ENCODE peak calls at places on chromosomes 2 and 18, in five cellular contexts. One of them, this sample, is unnamed.

GRCh38 chr2:187117483-187117882 is 268.5 kb upstream of the ZSWIM2 start:
- DNase-seq in NCI-H2171 treated with DMSO at 0.1 percent for 48 hours: no peak
- DNase-seq in progenitor cell of endocrine pancreas: no peak
- DNase-seq in AML-193: no peak
- DNase-seq in fibroblast of lung: peak; percentile 3
- DNase-seq in this sample: no peak

GRCh38 chr2:238251986-238252385 is 12.1 kb upstream of the HES6 start:
- DNase-seq in NCI-H2171 treated with DMSO at 0.1 percent for 48 hours: no peak
- DNase-seq in progenitor cell of endocrine pancreas: no peak
- DNase-seq in AML-193: no peak
- DNase-seq in fibroblast of lung: no peak
- DNase-seq in this sample: no peak

GRCh38 chr18:69658137-69658536 is 257.4 kb downstream of the DOK6 start:
- DNase-seq in NCI-H2171 treated with DMSO at 0.1 percent for 48 hours: no peak
- DNase-seq in progenitor cell of endocrine pancreas: no peak
- DNase-seq in AML-193: no peak
- DNase-seq in fibroblast of lung: no peak
- DNase-seq in this sample: no peak

GRCh38 chr2:220096406-220096805 is 469.0 kb downstream of the SLC4A3 start:
- DNase-seq in NCI-H2171 treated with DMSO at 0.1 percent for 48 hours: no peak
- DNase-seq in progenitor cell of endocrine pancreas: no peak
- DNase-seq in AML-193: no peak
- DNase-seq in fibroblast of lung: peak; percentile 65
- DNase-seq in this sample: no peak

GRCh38 chr2:41038408-41038807 is 586.5 kb upstream of the SLC8A1 start:
- DNase-seq in NCI-H2171 treated with DMSO at 0.1 percent for 48 hours: no peak
- DNase-seq in progenitor cell of endocrine pancreas: no peak
- DNase-seq in AML-193: no peak
- DNase-seq in fibroblast of lung: peak; percentile 22
- DNase-seq in this sample: no peak

GRCh38 chr2:216142540-216142939 is 33.4 kb downstream of the XRCC5 start:
- DNase-seq in NCI-H2171 treated with DMSO at 0.1 percent for 48 hours: peak; percentile 42
- DNase-seq in progenitor cell of endocrine pancreas: no peak
- DNase-seq in AML-193: no peak
- DNase-seq in fibroblast of lung: peak; percentile 91
- DNase-seq in this sample: no peak

GRCh38 chr2:157628282-157628531 is 457 bp downstream of the ACVR1C start:
- DNase-seq in NCI-H2171 treated with DMSO at 0.1 percent for 48 hours: no peak
- DNase-seq in progenitor cell of endocrine pancreas: no peak
- DNase-seq in AML-193: no peak
- DNase-seq in fibroblast of lung: no peak
- DNase-seq in this sample: no peak

GRCh38 chr2:217494572-217494971 is 508.2 kb downstream of the TNS1 start:
- DNase-seq in NCI-H2171 treated with DMSO at 0.1 percent for 48 hours: no peak
- DNase-seq in progenitor cell of endocrine pancreas: no peak
- DNase-seq in AML-193: peak; percentile 91
- DNase-seq in fibroblast of lung: no peak
- DNase-seq in this sample: no peak

GRCh38 chr2:226478121-226478809 is 321.4 kb downstream of the IRS1 start:
- DNase-seq in NCI-H2171 treated with DMSO at 0.1 percent for 48 hours: no peak
- DNase-seq in progenitor cell of endocrine pancreas: no peak
- DNase-seq in AML-193: no peak
- DNase-seq in fibroblast of lung: peak; percentile 97
- DNase-seq in this sample: no peak

GRCh38 chr2:61759718-61760117 is 94.1 kb downstream of the FAM161A start:
- DNase-seq in NCI-H2171 treated with DMSO at 0.1 percent for 48 hours: no peak
- DNase-seq in progenitor cell of endocrine pancreas: no peak
- DNase-seq in AML-193: no peak
- DNase-seq in fibroblast of lung: peak; percentile 65
- DNase-seq in this sample: no peak

GRCh38 chr2:26577442-26578433 is 63.4 kb downstream of the CIB4 start:
- DNase-seq in NCI-H2171 treated with DMSO at 0.1 percent for 48 hours: peak; percentile 77
- DNase-seq in progenitor cell of endocrine pancreas: peak; percentile 60
- DNase-seq in AML-193: peak; percentile 56
- DNase-seq in fibroblast of lung: peak; percentile 45
- DNase-seq in this sample: no peak

GRCh38 chr2:241926541-241927311 is 57.2 kb downstream of the RTP5 start:
- DNase-seq in NCI-H2171 treated with DMSO at 0.1 percent for 48 hours: no peak
- DNase-seq in progenitor cell of endocrine pancreas: no peak
- DNase-seq in AML-193: no peak
- DNase-seq in fibroblast of lung: no peak
- DNase-seq in this sample: no peak

GRCh38 chr18:73939391-73939790 is 208.2 kb downstream of the FBXO15 start:
- DNase-seq in NCI-H2171 treated with DMSO at 0.1 percent for 48 hours: no peak
- DNase-seq in progenitor cell of endocrine pancreas: no peak
- DNase-seq in AML-193: no peak
- DNase-seq in fibroblast of lung: no peak
- DNase-seq in this sample: no peak

GRCh38 chr2:11726384-11726783 is 20.0 kb upstream of the LPIN1 start:
- DNase-seq in NCI-H2171 treated with DMSO at 0.1 percent for 48 hours: peak; percentile 69
- DNase-seq in progenitor cell of endocrine pancreas: no peak
- DNase-seq in AML-193: no peak
- DNase-seq in fibroblast of lung: no peak
- DNase-seq in this sample: no peak

GRCh38 chr2:24883946-24884345 is 36.1 kb downstream of the ADCY3 start:
- DNase-seq in NCI-H2171 treated with DMSO at 0.1 percent for 48 hours: peak; percentile 89
- DNase-seq in progenitor cell of endocrine pancreas: no peak
- DNase-seq in AML-193: no peak
- DNase-seq in fibroblast of lung: peak; percentile 19
- DNase-seq in this sample: no peak

GRCh38 chr2:161983896-161984295 is 90.1 kb downstream of the DPP4 start:
- DNase-seq in NCI-H2171 treated with DMSO at 0.1 percent for 48 hours: no peak
- DNase-seq in progenitor cell of endocrine pancreas: no peak
- DNase-seq in AML-193: no peak
- DNase-seq in fibroblast of lung: peak; percentile 22
- DNase-seq in this sample: no peak

GRCh38 chr2:27150639-27151230 is 1.9 kb downstream of the TCF23 start:
- DNase-seq in NCI-H2171 treated with DMSO at 0.1 percent for 48 hours: no peak
- DNase-seq in progenitor cell of endocrine pancreas: no peak
- DNase-seq in AML-193: no peak
- DNase-seq in fibroblast of lung: no peak
- DNase-seq in this sample: no peak

GRCh38 chr2:224584111-224584764 is 925 bp downstream of the CUL3 start:
- DNase-seq in NCI-H2171 treated with DMSO at 0.1 percent for 48 hours: no peak
- DNase-seq in progenitor cell of endocrine pancreas: no peak
- DNase-seq in AML-193: peak; percentile 61
- DNase-seq in fibroblast of lung: peak; percentile 53
- DNase-seq in this sample: no peak

GRCh38 chr18:38545071-38545470 is 979.5 kb upstream of the CELF4 start:
- DNase-seq in NCI-H2171 treated with DMSO at 0.1 percent for 48 hours: no peak
- DNase-seq in progenitor cell of endocrine pancreas: no peak
- DNase-seq in AML-193: peak; percentile 10
- DNase-seq in fibroblast of lung: no peak
- DNase-seq in this sample: no peak

GRCh38 chr18:46481847-46482245 is 175.2 kb downstream of the LOXHD1 start:
- DNase-seq in NCI-H2171 treated with DMSO at 0.1 percent for 48 hours: no peak
- DNase-seq in progenitor cell of endocrine pancreas: no peak
- DNase-seq in AML-193: no peak
- DNase-seq in fibroblast of lung: peak; percentile 45
- DNase-seq in this sample: no peak

GRCh38 chr2:127411609-127412370 is 6.4 kb upstream of the PROC start:
- DNase-seq in NCI-H2171 treated with DMSO at 0.1 percent for 48 hours: peak; percentile 44
- DNase-seq in progenitor cell of endocrine pancreas: no peak
- DNase-seq in AML-193: peak; percentile 41
- DNase-seq in fibroblast of lung: no peak
- DNase-seq in this sample: no peak

GRCh38 chr2:8371653-8372052 is 310.2 kb upstream of the ID2 start:
- DNase-seq in NCI-H2171 treated with DMSO at 0.1 percent for 48 hours: no peak
- DNase-seq in progenitor cell of endocrine pancreas: no peak
- DNase-seq in AML-193: no peak
- DNase-seq in fibroblast of lung: no peak
- DNase-seq in this sample: no peak

GRCh38 chr2:216987176-216987809 is 127.4 kb upstream of the TNP1 start:
- DNase-seq in NCI-H2171 treated with DMSO at 0.1 percent for 48 hours: no peak
- DNase-seq in progenitor cell of endocrine pancreas: no peak
- DNase-seq in AML-193: no peak
- DNase-seq in fibroblast of lung: no peak
- DNase-seq in this sample: no peak

GRCh38 chr2:213995400-213996105 is 415.3 kb upstream of the VWC2L start:
- DNase-seq in NCI-H2171 treated with DMSO at 0.1 percent for 48 hours: no peak
- DNase-seq in progenitor cell of endocrine pancreas: no peak
- DNase-seq in AML-193: no peak
- DNase-seq in fibroblast of lung: peak; percentile 95
- DNase-seq in this sample: peak; percentile 36

GRCh38 chr18:3886575-3887322 is 436.8 kb downstream of the TGIF1 start:
- DNase-seq in NCI-H2171 treated with DMSO at 0.1 percent for 48 hours: no peak
- DNase-seq in progenitor cell of endocrine pancreas: no peak
- DNase-seq in AML-193: no peak
- DNase-seq in fibroblast of lung: no peak
- DNase-seq in this sample: no peak

GRCh38 chr18:59902180-59902992 is 2.6 kb downstream of the PMAIP1 start:
- DNase-seq in NCI-H2171 treated with DMSO at 0.1 percent for 48 hours: no peak
- DNase-seq in progenitor cell of endocrine pancreas: no peak
- DNase-seq in AML-193: no peak
- DNase-seq in fibroblast of lung: peak; percentile 95
- DNase-seq in this sample: no peak

GRCh38 chr2:241701155-241701404 is 759 bp upstream of the ING5 start:
- DNase-seq in NCI-H2171 treated with DMSO at 0.1 percent for 48 hours: peak; percentile 81
- DNase-seq in progenitor cell of endocrine pancreas: no peak
- DNase-seq in AML-193: peak; percentile 87
- DNase-seq in fibroblast of lung: no peak
- DNase-seq in this sample: peak; percentile 22

GRCh38 chr2:176494949-176495353 is 225.7 kb downstream of the MTX2 start:
- DNase-seq in NCI-H2171 treated with DMSO at 0.1 percent for 48 hours: no peak
- DNase-seq in progenitor cell of endocrine pancreas: no peak
- DNase-seq in AML-193: peak; percentile 87
- DNase-seq in fibroblast of lung: no peak
- DNase-seq in this sample: no peak

GRCh38 chr18:54616220-54616848 is 25.3 kb downstream of the DYNAP start:
- DNase-seq in NCI-H2171 treated with DMSO at 0.1 percent for 48 hours: no peak
- DNase-seq in progenitor cell of endocrine pancreas: no peak
- DNase-seq in AML-193: peak; percentile 27
- DNase-seq in fibroblast of lung: no peak
- DNase-seq in this sample: no peak

GRCh38 chr18:34959211-34959829 is 81.9 kb upstream of the MAPRE2 start:
- DNase-seq in NCI-H2171 treated with DMSO at 0.1 percent for 48 hours: no peak
- DNase-seq in progenitor cell of endocrine pancreas: no peak
- DNase-seq in AML-193: no peak
- DNase-seq in fibroblast of lung: no peak
- DNase-seq in this sample: no peak

GRCh38 chr2:12918841-12919445 is 202.2 kb downstream of the TRIB2 start:
- DNase-seq in NCI-H2171 treated with DMSO at 0.1 percent for 48 hours: no peak
- DNase-seq in progenitor cell of endocrine pancreas: no peak
- DNase-seq in AML-193: no peak
- DNase-seq in fibroblast of lung: peak; percentile 97
- DNase-seq in this sample: no peak

GRCh38 chr2:162750033-162750432 is 88.5 kb downstream of the KCNH7 start:
- DNase-seq in NCI-H2171 treated with DMSO at 0.1 percent for 48 hours: no peak
- DNase-seq in progenitor cell of endocrine pancreas: no peak
- DNase-seq in AML-193: no peak
- DNase-seq in fibroblast of lung: no peak
- DNase-seq in this sample: no peak

GRCh38 chr2:41869542-41870256 is 178.1 kb upstream of the PKDCC start:
- DNase-seq in NCI-H2171 treated with DMSO at 0.1 percent for 48 hours: peak; percentile 53
- DNase-seq in progenitor cell of endocrine pancreas: peak; percentile 80
- DNase-seq in AML-193: peak; percentile 13
- DNase-seq in fibroblast of lung: peak; percentile 40
- DNase-seq in this sample: peak; percentile 14

GRCh38 chr2:239767016-239767905 is 257.9 kb downstream of the NDUFA10 start:
- DNase-seq in NCI-H2171 treated with DMSO at 0.1 percent for 48 hours: peak; percentile 57
- DNase-seq in progenitor cell of endocrine pancreas: no peak
- DNase-seq in AML-193: no peak
- DNase-seq in fibroblast of lung: no peak
- DNase-seq in this sample: no peak

GRCh38 chr2:105238664-105239240 is 2.8 kb upstream of the GPR45 start:
- DNase-seq in NCI-H2171 treated with DMSO at 0.1 percent for 48 hours: no peak
- DNase-seq in progenitor cell of endocrine pancreas: no peak
- DNase-seq in AML-193: no peak
- DNase-seq in fibroblast of lung: peak; percentile 50
- DNase-seq in this sample: no peak

GRCh38 chr2:85717308-85718005 is 23.3 kb downstream of the GNLY start:
- DNase-seq in NCI-H2171 treated with DMSO at 0.1 percent for 48 hours: peak; percentile 14
- DNase-seq in progenitor cell of endocrine pancreas: no peak
- DNase-seq in AML-193: no peak
- DNase-seq in fibroblast of lung: peak; percentile 43
- DNase-seq in this sample: no peak

GRCh38 chr2:23475036-23475435 is 90.1 kb downstream of the KLHL29 start:
- DNase-seq in NCI-H2171 treated with DMSO at 0.1 percent for 48 hours: no peak
- DNase-seq in progenitor cell of endocrine pancreas: no peak
- DNase-seq in AML-193: no peak
- DNase-seq in fibroblast of lung: no peak
- DNase-seq in this sample: no peak

This sample was measured in glomerular endothelial cell.